ENCODE peak calls at places on chromosome 2, in eight cellular contexts. P is BJ; L is tibial artery; G is BE2C; O is CD8-positive, alpha-beta T cell; K is 8988T; E is SK-N-SH; U is T-helper 9 cell. M is an unnamed sample.

GRCh38 chr2:231386446-231386845 is 9.1 kb upstream of the B3GNT7 start:
- DNase-seq in K (no peak), O (no peak), E (no peak), U (no peak), G (no peak), P (peak), L (no peak), M (no peak)

GRCh38 chr2:82120120-82120519 is 1815.6 kb upstream of the LRRTM1 start:
- DNase-seq in G (no peak), E (no peak), L (no peak), U (no peak), K (no peak), P (no peak), O (no peak), M (no peak)

GRCh38 chr2:221245045-221245444 is 327.1 kb downstream of the EPHA4 start:
- DNase-seq in G (no peak), U (no peak), K (no peak), P (no peak), O (no peak), E (no peak), L (no peak), M (no peak)

GRCh38 chr2:196105956-196106355 is 37.3 kb upstream of the DNAH7 start:
- DNase-seq in L (no peak), U (no peak), G (no peak), P (no peak), O (no peak), K (no peak), E (no peak), M (no peak)

GRCh38 chr2:14324308-14324707 is 308.2 kb upstream of the LRATD1 start:
- DNase-seq in E (no peak), K (no peak), U (no peak), O (no peak), P (no peak), L (no peak), G (no peak), M (no peak)

GRCh38 chr2:75607988-75608683 is 38.4 kb upstream of the MRPL19 start:
- DNase-seq in K (no peak), O (no peak), E (no peak), L (no peak), P (no peak), U (no peak), G (no peak), M (no peak)

GRCh38 chr2:8132371-8132831 is 549.5 kb upstream of the ID2 start:
- DNase-seq in L (no peak), O (no peak), K (no peak), U (no peak), G (no peak), P (no peak), E (no peak), M (no peak)

GRCh38 chr2:84459028-84459943 is at the start of gene SUCLG1:
- DNase-seq in E (peak), L (peak), U (peak), O (peak), P (no peak), G (peak), K (peak), M (peak)

GRCh38 chr2:61005736-61006135 is 11.8 kb upstream of the PEX13 start:
- DNase-seq in K (no peak), L (no peak), U (no peak), E (no peak), O (no peak), G (no peak), P (no peak), M (no peak)

GRCh38 chr2:221546505-221547225 is 25.4 kb downstream of the EPHA4 start:
- DNase-seq in O (no peak), L (no peak), U (no peak), E (no peak), G (no peak), K (no peak), P (no peak), M (no peak)

GRCh38 chr2:182716665-182716990 is 571 bp downstream of the DNAJC10 start:
- DNase-seq in L (no peak), O (no peak), E (no peak), G (no peak), U (no peak), P (no peak), K (peak), M (peak)

GRCh38 chr2:237702439-237703397 is 75.3 kb downstream of the LRRFIP1 start:
- DNase-seq in L (peak), E (peak), G (peak), K (no peak), U (no peak), O (peak), P (no peak), M (peak)

GRCh38 chr2:29920631-29921559 is 491 bp downstream of the ALK start:
- DNase-seq in E (peak), P (no peak), U (no peak), O (no peak), L (no peak), G (peak), K (peak), M (no peak)

GRCh38 chr2:126510960-126511359 is 145.0 kb upstream of the GYPC start:
- DNase-seq in U (no peak), O (no peak), P (no peak), G (no peak), E (no peak), K (no peak), L (no peak), M (no peak)

GRCh38 chr2:106018141-106018540 is 176.0 kb downstream of the UXS1 start:
- DNase-seq in U (no peak), G (no peak), K (no peak), O (no peak), L (no peak), E (no peak), P (no peak), M (no peak)

GRCh38 chr2:30410217-30410616 is 36.8 kb upstream of the LCLAT1 start:
- DNase-seq in P (no peak), E (no peak), U (no peak), G (no peak), O (no peak), K (no peak), L (no peak), M (no peak)

GRCh38 chr2:9630001-9630749 is 622 bp downstream of the YWHAQ start:
- DNase-seq in L (peak), E (peak), U (peak), G (peak), O (peak), P (no peak), K (peak), M (peak)

GRCh38 chr2:212421571-212422334 is 116.8 kb downstream of the ERBB4 start:
- DNase-seq in L (no peak), G (no peak), O (no peak), U (no peak), K (no peak), E (no peak), P (peak), M (no peak)

GRCh38 chr2:212640428-212640827 is 101.8 kb upstream of the ERBB4 start:
- DNase-seq in E (no peak), P (no peak), G (no peak), L (no peak), K (no peak), O (no peak), U (no peak), M (no peak)

GRCh38 chr2:224585205-224586088 is at the start of gene CUL3:
- DNase-seq in P (peak), E (peak), U (peak), O (peak), K (peak), G (peak), L (peak), M (peak)

GRCh38 chr2:74146929-74147728 is 583 bp downstream of the BOLA3 start:
- DNase-seq in O (no peak), K (no peak), U (no peak), L (peak), P (no peak), G (no peak), E (no peak), M (peak)

GRCh38 chr2:136422512-136422911 is 304.6 kb upstream of the CXCR4 start:
- DNase-seq in U (no peak), L (no peak), E (no peak), G (no peak), P (no peak), O (no peak), K (no peak), M (no peak)

GRCh38 chr2:114821055-114821454 is 378.6 kb downstream of the DPP10 start:
- DNase-seq in P (no peak), E (no peak), U (no peak), O (no peak), K (no peak), G (no peak), L (no peak), M (no peak)

GRCh38 chr2:206230060-206230890 is 44.2 kb upstream of the ZDBF2 start:
- DNase-seq in U (no peak), O (no peak), K (no peak), E (peak), G (peak), P (no peak), L (no peak), M (no peak)

GRCh38 chr2:108616731-108617161 is 82.5 kb downstream of the LIMS1 start:
- DNase-seq in K (no peak), O (no peak), U (no peak), G (peak), L (no peak), E (no peak), P (no peak), M (no peak)

GRCh38 chr2:102975996-102976636 is 214.3 kb downstream of the TMEM182 start:
- DNase-seq in P (no peak), K (peak), U (no peak), L (no peak), G (peak), E (peak), O (no peak), M (no peak)

GRCh38 chr2:54429811-54430600 is 26.1 kb upstream of the SPTBN1 start:
- DNase-seq in K (no peak), L (no peak), P (no peak), G (no peak), E (no peak), O (no peak), U (no peak), M (no peak)

GRCh38 chr2:46239847-46240181 is 57.4 kb upstream of the EPAS1 start:
- DNase-seq in P (no peak), O (peak), E (no peak), L (no peak), G (no peak), K (no peak), U (peak), M (no peak)

GRCh38 chr2:221848286-221848685 is 276.2 kb upstream of the EPHA4 start:
- DNase-seq in E (no peak), K (no peak), U (no peak), O (no peak), G (no peak), L (no peak), P (no peak), M (no peak)

GRCh38 chr2:222797308-222797707 is 63.5 kb upstream of the ACSL3 start:
- DNase-seq in P (peak), G (no peak), L (no peak), O (no peak), K (no peak), E (peak), U (no peak), M (no peak)

GRCh38 chr2:239164281-239164871 is 236.4 kb downstream of the HDAC4 start:
- DNase-seq in L (peak), P (no peak), E (no peak), G (peak), K (no peak), O (peak), U (no peak), M (peak)

GRCh38 chr2:167404896-167405295 is 516.6 kb downstream of the XIRP2 start:
- DNase-seq in P (no peak), L (no peak), U (no peak), O (no peak), G (no peak), K (no peak), E (no peak), M (no peak)